ENCODE peak calls at places on chromosome 1, in seven cellular contexts. One of them, this sample, is unnamed.

GRCh38 chr1:26827663-26828062 is 1.2 kb downstream of the ZDHHC18 start:
- DNase-seq in omental fat pad: no peak
- DNase-seq in H4: no peak
- DNase-seq in transverse colon: no peak
- DNase-seq in HEK293T: peak
- DNase-seq in CD4-positive, CD25-positive, alpha-beta regulatory T cell: no peak
- DNase-seq in uterus: no peak
- DNase-seq in this sample: no peak

GRCh38 chr1:224736619-224737352 is 120.7 kb downstream of the CNIH3 start:
- DNase-seq in omental fat pad: no peak
- DNase-seq in H4: no peak
- DNase-seq in transverse colon: no peak
- DNase-seq in HEK293T: no peak
- DNase-seq in CD4-positive, CD25-positive, alpha-beta regulatory T cell: no peak
- DNase-seq in uterus: no peak
- DNase-seq in this sample: peak

GRCh38 chr1:172642970-172643369 is 15.9 kb upstream of the FASLG start:
- DNase-seq in omental fat pad: no peak
- DNase-seq in H4: no peak
- DNase-seq in transverse colon: no peak
- DNase-seq in HEK293T: no peak
- DNase-seq in CD4-positive, CD25-positive, alpha-beta regulatory T cell: no peak
- DNase-seq in uterus: no peak
- DNase-seq in this sample: no peak

GRCh38 chr1:26468911-26469310 is 3.3 kb upstream of the HMGN2 start:
- DNase-seq in omental fat pad: no peak
- DNase-seq in H4: no peak
- DNase-seq in transverse colon: peak
- DNase-seq in HEK293T: no peak
- DNase-seq in CD4-positive, CD25-positive, alpha-beta regulatory T cell: no peak
- DNase-seq in uterus: no peak
- DNase-seq in this sample: no peak

GRCh38 chr1:174405219-174405618 is 42.5 kb upstream of the GPR52 start:
- DNase-seq in omental fat pad: no peak
- DNase-seq in H4: no peak
- DNase-seq in transverse colon: no peak
- DNase-seq in HEK293T: no peak
- DNase-seq in CD4-positive, CD25-positive, alpha-beta regulatory T cell: no peak
- DNase-seq in uterus: no peak
- DNase-seq in this sample: no peak

GRCh38 chr1:218209351-218209861 is 75.7 kb upstream of the RRP15 start:
- DNase-seq in omental fat pad: no peak
- DNase-seq in H4: peak
- DNase-seq in transverse colon: no peak
- DNase-seq in HEK293T: no peak
- DNase-seq in CD4-positive, CD25-positive, alpha-beta regulatory T cell: no peak
- DNase-seq in uterus: no peak
- DNase-seq in this sample: no peak

GRCh38 chr1:47545912-47546483 is 108.2 kb downstream of the FOXD2 start:
- DNase-seq in omental fat pad: no peak
- DNase-seq in H4: no peak
- DNase-seq in transverse colon: no peak
- DNase-seq in HEK293T: no peak
- DNase-seq in CD4-positive, CD25-positive, alpha-beta regulatory T cell: no peak
- DNase-seq in uterus: no peak
- DNase-seq in this sample: no peak

GRCh38 chr1:153929981-153930948 is 7.5 kb upstream of the GATAD2B start:
- DNase-seq in omental fat pad: no peak
- DNase-seq in H4: no peak
- DNase-seq in transverse colon: no peak
- DNase-seq in HEK293T: no peak
- DNase-seq in CD4-positive, CD25-positive, alpha-beta regulatory T cell: no peak
- DNase-seq in uterus: peak
- DNase-seq in this sample: no peak

GRCh38 chr1:209830722-209831121 is 3.0 kb downstream of the UTP25 start:
- DNase-seq in omental fat pad: no peak
- DNase-seq in H4: no peak
- DNase-seq in transverse colon: no peak
- DNase-seq in HEK293T: no peak
- DNase-seq in CD4-positive, CD25-positive, alpha-beta regulatory T cell: no peak
- DNase-seq in uterus: no peak
- DNase-seq in this sample: no peak

GRCh38 chr1:89563957-89564604 is 39.5 kb downstream of the LRRC8B start:
- DNase-seq in omental fat pad: no peak
- DNase-seq in H4: no peak
- DNase-seq in transverse colon: no peak
- DNase-seq in HEK293T: no peak
- DNase-seq in CD4-positive, CD25-positive, alpha-beta regulatory T cell: no peak
- DNase-seq in uterus: no peak
- DNase-seq in this sample: no peak

GRCh38 chr1:155300553-155301329 is 497 bp downstream of the PKLR start:
- DNase-seq in omental fat pad: no peak
- DNase-seq in H4: no peak
- DNase-seq in transverse colon: peak
- DNase-seq in HEK293T: no peak
- DNase-seq in CD4-positive, CD25-positive, alpha-beta regulatory T cell: no peak
- DNase-seq in uterus: no peak
- DNase-seq in this sample: peak

GRCh38 chr1:56409112-56409691 is 170.2 kb downstream of the PLPP3 start:
- DNase-seq in omental fat pad: no peak
- DNase-seq in H4: no peak
- DNase-seq in transverse colon: peak
- DNase-seq in HEK293T: peak
- DNase-seq in CD4-positive, CD25-positive, alpha-beta regulatory T cell: peak
- DNase-seq in uterus: no peak
- DNase-seq in this sample: no peak

GRCh38 chr1:152697701-152698600 is at the start of gene LCE2A:
- DNase-seq in omental fat pad: no peak
- DNase-seq in H4: no peak
- DNase-seq in transverse colon: no peak
- DNase-seq in HEK293T: no peak
- DNase-seq in CD4-positive, CD25-positive, alpha-beta regulatory T cell: no peak
- DNase-seq in uterus: no peak
- DNase-seq in this sample: no peak

GRCh38 chr1:2446394-2446793 is 29.7 kb upstream of the PLCH2 start:
- DNase-seq in omental fat pad: no peak
- DNase-seq in H4: no peak
- DNase-seq in transverse colon: no peak
- DNase-seq in HEK293T: no peak
- DNase-seq in CD4-positive, CD25-positive, alpha-beta regulatory T cell: no peak
- DNase-seq in uterus: no peak
- DNase-seq in this sample: no peak

GRCh38 chr1:154423303-154423987 is 18.3 kb downstream of the IL6R start:
- DNase-seq in omental fat pad: no peak
- DNase-seq in H4: no peak
- DNase-seq in transverse colon: no peak
- DNase-seq in HEK293T: no peak
- DNase-seq in CD4-positive, CD25-positive, alpha-beta regulatory T cell: peak
- DNase-seq in uterus: no peak
- DNase-seq in this sample: no peak

GRCh38 chr1:27348861-27349783 is 7.3 kb downstream of the SYTL1 start:
- DNase-seq in omental fat pad: no peak
- DNase-seq in H4: no peak
- DNase-seq in transverse colon: peak
- DNase-seq in HEK293T: peak
- DNase-seq in CD4-positive, CD25-positive, alpha-beta regulatory T cell: no peak
- DNase-seq in uterus: no peak
- DNase-seq in this sample: peak

GRCh38 chr1:220879090-220879508 is at the start of gene HLX:
- DNase-seq in omental fat pad: no peak
- DNase-seq in H4: peak
- DNase-seq in transverse colon: peak
- DNase-seq in HEK293T: peak
- DNase-seq in CD4-positive, CD25-positive, alpha-beta regulatory T cell: no peak
- DNase-seq in uterus: peak
- DNase-seq in this sample: peak

GRCh38 chr1:67626495-67627235 is 58.3 kb upstream of the GADD45A start:
- DNase-seq in omental fat pad: no peak
- DNase-seq in H4: peak
- DNase-seq in transverse colon: no peak
- DNase-seq in HEK293T: no peak
- DNase-seq in CD4-positive, CD25-positive, alpha-beta regulatory T cell: no peak
- DNase-seq in uterus: no peak
- DNase-seq in this sample: no peak

GRCh38 chr1:116987256-116987555 is 14.4 kb upstream of the CD101 start:
- DNase-seq in omental fat pad: no peak
- DNase-seq in H4: no peak
- DNase-seq in transverse colon: peak
- DNase-seq in HEK293T: no peak
- DNase-seq in CD4-positive, CD25-positive, alpha-beta regulatory T cell: peak
- DNase-seq in uterus: no peak
- DNase-seq in this sample: peak

GRCh38 chr1:151009206-151009587 is 948 bp downstream of the PRUNE1 start:
- DNase-seq in omental fat pad: no peak
- DNase-seq in H4: no peak
- DNase-seq in transverse colon: no peak
- DNase-seq in HEK293T: no peak
- DNase-seq in CD4-positive, CD25-positive, alpha-beta regulatory T cell: no peak
- DNase-seq in uterus: no peak
- DNase-seq in this sample: no peak

GRCh38 chr1:50108497-50109073 is at the start of gene ELAVL4:
- DNase-seq in omental fat pad: no peak
- DNase-seq in H4: no peak
- DNase-seq in transverse colon: no peak
- DNase-seq in HEK293T: no peak
- DNase-seq in CD4-positive, CD25-positive, alpha-beta regulatory T cell: no peak
- DNase-seq in uterus: no peak
- DNase-seq in this sample: no peak

GRCh38 chr1:50354813-50355212 is 68.4 kb downstream of the DMRTA2 start:
- DNase-seq in omental fat pad: no peak
- DNase-seq in H4: no peak
- DNase-seq in transverse colon: no peak
- DNase-seq in HEK293T: no peak
- DNase-seq in CD4-positive, CD25-positive, alpha-beta regulatory T cell: no peak
- DNase-seq in uterus: no peak
- DNase-seq in this sample: no peak

GRCh38 chr1:217718873-217719272 is 87.7 kb downstream of the SPATA17 start:
- DNase-seq in omental fat pad: no peak
- DNase-seq in H4: peak
- DNase-seq in transverse colon: no peak
- DNase-seq in HEK293T: peak
- DNase-seq in CD4-positive, CD25-positive, alpha-beta regulatory T cell: no peak
- DNase-seq in uterus: no peak
- DNase-seq in this sample: no peak

GRCh38 chr1:43618521-43619313 is 31.2 kb upstream of the KDM4A start:
- DNase-seq in omental fat pad: no peak
- DNase-seq in H4: no peak
- DNase-seq in transverse colon: no peak
- DNase-seq in HEK293T: no peak
- DNase-seq in CD4-positive, CD25-positive, alpha-beta regulatory T cell: no peak
- DNase-seq in uterus: no peak
- DNase-seq in this sample: no peak

GRCh38 chr1:229889031-229889517 is 178.0 kb upstream of the GALNT2 start:
- DNase-seq in omental fat pad: no peak
- DNase-seq in H4: no peak
- DNase-seq in transverse colon: no peak
- DNase-seq in HEK293T: no peak
- DNase-seq in CD4-positive, CD25-positive, alpha-beta regulatory T cell: no peak
- DNase-seq in uterus: no peak
- DNase-seq in this sample: no peak

GRCh38 chr1:202892501-202892900 is 3.6 kb upstream of the RABIF start:
- DNase-seq in omental fat pad: no peak
- DNase-seq in H4: no peak
- DNase-seq in transverse colon: no peak
- DNase-seq in HEK293T: no peak
- DNase-seq in CD4-positive, CD25-positive, alpha-beta regulatory T cell: no peak
- DNase-seq in uterus: no peak
- DNase-seq in this sample: no peak

GRCh38 chr1:161038523-161039153 is at the start of gene TSTD1:
- DNase-seq in omental fat pad: no peak
- DNase-seq in H4: no peak
- DNase-seq in transverse colon: peak
- DNase-seq in HEK293T: no peak
- DNase-seq in CD4-positive, CD25-positive, alpha-beta regulatory T cell: peak
- DNase-seq in uterus: peak
- DNase-seq in this sample: peak

GRCh38 chr1:214553142-214553710 is 1.8 kb upstream of the PTPN14 start:
- DNase-seq in omental fat pad: no peak
- DNase-seq in H4: no peak
- DNase-seq in transverse colon: no peak
- DNase-seq in HEK293T: no peak
- DNase-seq in CD4-positive, CD25-positive, alpha-beta regulatory T cell: no peak
- DNase-seq in uterus: no peak
- DNase-seq in this sample: no peak

GRCh38 chr1:221161571-221162041 is 282.4 kb downstream of the HLX start:
- DNase-seq in omental fat pad: no peak
- DNase-seq in H4: no peak
- DNase-seq in transverse colon: no peak
- DNase-seq in HEK293T: no peak
- DNase-seq in CD4-positive, CD25-positive, alpha-beta regulatory T cell: no peak
- DNase-seq in uterus: no peak
- DNase-seq in this sample: no peak

GRCh38 chr1:11946647-11947046 is 12.1 kb downstream of the PLOD1 start:
- DNase-seq in omental fat pad: no peak
- DNase-seq in H4: no peak
- DNase-seq in transverse colon: no peak
- DNase-seq in HEK293T: no peak
- DNase-seq in CD4-positive, CD25-positive, alpha-beta regulatory T cell: no peak
- DNase-seq in uterus: no peak
- DNase-seq in this sample: no peak

GRCh38 chr1:7120863-7121621 is 335.8 kb downstream of the CAMTA1 start:
- DNase-seq in omental fat pad: no peak
- DNase-seq in H4: peak
- DNase-seq in transverse colon: no peak
- DNase-seq in HEK293T: peak
- DNase-seq in CD4-positive, CD25-positive, alpha-beta regulatory T cell: no peak
- DNase-seq in uterus: no peak
- DNase-seq in this sample: no peak

GRCh38 chr1:41041866-41042265 is 20.3 kb upstream of the SLFNL1 start:
- DNase-seq in omental fat pad: no peak
- DNase-seq in H4: no peak
- DNase-seq in transverse colon: no peak
- DNase-seq in HEK293T: no peak
- DNase-seq in CD4-positive, CD25-positive, alpha-beta regulatory T cell: no peak
- DNase-seq in uterus: no peak
- DNase-seq in this sample: no peak

GRCh38 chr1:9280015-9280860 is 12.5 kb upstream of the SPSB1 start:
- DNase-seq in omental fat pad: no peak
- DNase-seq in H4: peak
- DNase-seq in transverse colon: peak
- DNase-seq in HEK293T: peak
- DNase-seq in CD4-positive, CD25-positive, alpha-beta regulatory T cell: peak
- DNase-seq in uterus: peak
- DNase-seq in this sample: peak

GRCh38 chr1:1371741-1372711 is 3.0 kb downstream of the AURKAIP1 start:
- DNase-seq in omental fat pad: peak
- DNase-seq in H4: no peak
- DNase-seq in transverse colon: peak
- DNase-seq in HEK293T: peak
- DNase-seq in CD4-positive, CD25-positive, alpha-beta regulatory T cell: peak
- DNase-seq in uterus: peak
- DNase-seq in this sample: peak